ENCODE peak calls at places on chromosome 12, in seven cellular contexts. U is ascending aorta, J is heart left ventricle, I is gastrocnemius medialis, Q is uterus, B is osteoblast, G is lung. D is an unnamed sample.
A peak's percentile ranks its signal among the peaks of the same experiment; 100 is the strongest.

GRCh38 chr12:16352481-16352880 is 5.0 kb downstream of the MGST1 start:
- DNase-seq in U (no peak), J (no peak), I (no peak), Q (no peak), B (no peak), G (no peak), D (no peak)

GRCh38 chr12:62379026-62379722 is 87.5 kb upstream of the MON2 start:
- DNase-seq in U (no peak), J (no peak), I (no peak), Q (no peak), B (peak; percentile 48), G (no peak), D (no peak)

GRCh38 chr12:108757842-108758241 is 26.5 kb upstream of the CORO1C start:
- DNase-seq in U (no peak), J (no peak), I (no peak), Q (no peak), B (no peak), G (no peak), D (no peak)

GRCh38 chr12:123064885-123065619 is 84.6 kb downstream of the ARL6IP4 start:
- DNase-seq in U (no peak), J (no peak), I (peak; percentile 55), Q (no peak), B (no peak), G (no peak), D (no peak)

GRCh38 chr12:1384910-1385309 is 209.5 kb downstream of the FBXL14 start:
- DNase-seq in U (no peak), J (no peak), I (no peak), Q (no peak), B (no peak), G (no peak), D (no peak)

GRCh38 chr12:11638271-11638916 is 11.1 kb upstream of the ETV6 start:
- DNase-seq in U (no peak), J (no peak), I (no peak), Q (no peak), B (peak; percentile 74), G (no peak), D (no peak)

GRCh38 chr12:110561471-110562201 is 21.5 kb downstream of the PPTC7 start:
- DNase-seq in U (no peak), J (no peak), I (no peak), Q (no peak), B (no peak), G (no peak), D (no peak)

GRCh38 chr12:79408665-79409064 is 282.1 kb downstream of the PAWR start:
- DNase-seq in U (no peak), J (no peak), I (no peak), Q (no peak), B (no peak), G (no peak), D (no peak)

GRCh38 chr12:92654929-92655328 is 47.9 kb upstream of the PLEKHG7 start:
- DNase-seq in U (no peak), J (no peak), I (no peak), Q (no peak), B (peak; percentile 80), G (no peak), D (no peak)

GRCh38 chr12:19273482-19274330 is 144.2 kb downstream of the PLEKHA5 start:
- DNase-seq in U (no peak), J (peak; percentile 84), I (no peak), Q (peak; percentile 67), B (peak; percentile 84), G (peak; percentile 55), D (peak; percentile 59)

GRCh38 chr12:45433441-45433868 is 217.6 kb downstream of the ANO6 start:
- DNase-seq in U (no peak), J (no peak), I (no peak), Q (no peak), B (no peak), G (no peak), D (no peak)
- H3K27ac ChIP-seq in U (no peak overlapping the region), J (no peak overlapping the region), I (no peak overlapping the region), Q (no peak overlapping the region), B (no peak overlapping the region), G (no peak overlapping the region), D (no peak overlapping the region)

GRCh38 chr12:112574896-112575558 is 156.3 kb downstream of the PTPN11 start:
- DNase-seq in U (no peak), J (no peak), I (no peak), Q (no peak), B (no peak), G (no peak), D (no peak)
- H3K4me3 ChIP-seq in U (no peak overlapping the region), J (no peak overlapping the region), I (no peak overlapping the region), Q (no peak overlapping the region), B (no peak overlapping the region), G (no peak overlapping the region), D (no peak overlapping the region)

GRCh38 chr12:48997719-48998496 is 1.3 kb downstream of the DDN start:
- DNase-seq in U (no peak), J (peak; percentile 32), I (no peak), Q (no peak), B (peak; percentile 93), G (no peak), D (no peak)
- TF ChIP-seq CTCF in U (no peak), J (no peak), I (no peak), Q (no peak), B (no peak), G (no peak), D (no peak)

DNA sequence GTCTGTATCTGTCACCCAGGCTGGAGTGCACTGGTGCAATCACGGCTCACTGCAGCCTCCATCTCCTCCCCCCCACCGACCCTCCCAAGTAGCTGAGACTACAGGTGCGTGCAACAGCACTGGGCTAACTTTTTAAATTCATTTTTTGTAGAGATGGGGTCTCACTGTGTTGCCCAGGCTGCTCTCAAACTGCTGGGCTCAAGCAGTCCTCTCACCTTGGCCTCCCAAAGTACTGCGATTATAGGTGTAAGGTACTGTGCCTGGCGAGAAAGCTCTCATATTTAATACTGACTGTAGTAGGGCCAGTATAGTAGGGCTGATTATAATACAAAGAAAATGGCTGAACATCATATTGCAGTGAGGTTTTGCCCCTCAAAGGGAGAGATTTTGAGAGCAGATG is 2.4 kb downstream of the RIC8B start:
- DNase-seq in U (no peak), J (no peak), I (no peak), Q (no peak), B (no peak), G (no peak), D (no peak)
- H3K27ac ChIP-seq in U (no peak overlapping the region), J (no peak overlapping the region), I (no peak overlapping the region), Q (no peak overlapping the region), B (no peak overlapping the region), G (no peak overlapping the region), D (no peak overlapping the region)

GRCh38 chr12:6231359-6232268 is 31.4 kb downstream of the CD9 start:
- DNase-seq in U (no peak), J (no peak), I (no peak), Q (no peak), B (no peak), G (no peak), D (peak; percentile 75)
- H3K4me3 ChIP-seq in U (no peak overlapping the region), J (no peak overlapping the region), I (no peak overlapping the region), Q (no peak overlapping the region), B (no peak overlapping the region), G (no peak overlapping the region), D (no peak overlapping the region)

GRCh38 chr12:112319395-112319794 is 62.8 kb downstream of the HECTD4 start:
- DNase-seq in U (no peak), J (no peak), I (no peak), Q (no peak), B (no peak), G (no peak), D (no peak)
- TF ChIP-seq CTCF in U (no peak), J (no peak), I (no peak), Q (no peak), B (no peak), G (no peak), D (no peak)